ENCODE peak calls at places on chromosomes 5 and 9, in five cellular contexts. Y, R, H, D and G are unnamed samples.

GRCh38 chr9:137781906-137782585 is 95.5 kb upstream of the CACNA1B start:
- DNase-seq in Y (no peak), R (no peak), D (no peak), H (no peak), G (no peak)

GRCh38 chr9:77423841-77424240 is 224.3 kb downstream of the GNA14 start:
- DNase-seq in D (no peak), R (no peak), Y (no peak), H (no peak), G (no peak)

GRCh38 chr9:17480966-17481365 is 97.9 kb upstream of the SH3GL2 start:
- DNase-seq in D (no peak), H (no peak), Y (no peak), R (no peak), G (no peak)

GRCh38 chr9:97406620-97407177 is 5.2 kb upstream of the TDRD7 start:
- DNase-seq in D (no peak), R (no peak), H (no peak), Y (no peak), G (no peak)

GRCh38 chr9:134544388-134545212 is 97.0 kb upstream of the COL5A1 start:
- DNase-seq in R (no peak), D (no peak), H (no peak), Y (no peak), G (no peak)

GRCh38 chr5:168908207-168908606 is 329.0 kb upstream of the PANK3 start:
- DNase-seq in R (no peak), Y (no peak), H (no peak), D (no peak), G (no peak)

GRCh38 chr5:1492757-1493156 is 31.0 kb downstream of the LPCAT1 start:
- DNase-seq in D (no peak), H (no peak), R (no peak), Y (no peak), G (no peak)

GRCh38 chr5:144406463-144406862 is 235.8 kb downstream of the KCTD16 start:
- DNase-seq in H (no peak), Y (no peak), R (no peak), D (no peak), G (no peak)

GRCh38 chr9:4297795-4298254 is 2.0 kb downstream of the GLIS3 start:
- DNase-seq in R (peak), Y (no peak), H (no peak), D (peak), G (peak)

GRCh38 chr9:113477058-113477457 is 13.5 kb downstream of the RGS3 start:
- DNase-seq in D (no peak), H (no peak), Y (no peak), R (no peak), G (no peak)

GRCh38 chr9:92476962-92477361 is 5.3 kb downstream of the ASPN start:
- DNase-seq in D (no peak), Y (no peak), H (no peak), R (no peak), G (no peak)

GRCh38 chr5:149472399-149472798 is 78.8 kb downstream of the CSNK1A1 start:
- DNase-seq in H (no peak), R (no peak), D (no peak), Y (no peak), G (no peak)

GRCh38 chr5:149475777-149476176 is 75.5 kb downstream of the CSNK1A1 start:
- DNase-seq in Y (no peak), R (no peak), H (no peak), D (no peak), G (no peak)

GRCh38 chr5:149473441-149473840 is 77.8 kb downstream of the CSNK1A1 start:
- DNase-seq in D (no peak), Y (no peak), H (no peak), R (no peak), G (no peak)

GRCh38 chr5:149471406-149472183 is 79.6 kb downstream of the CSNK1A1 start:
- DNase-seq in D (no peak), R (no peak), H (no peak), Y (no peak), G (no peak)

GRCh38 chr5:149474198-149474597 is 77.0 kb downstream of the CSNK1A1 start:
- DNase-seq in R (no peak), Y (no peak), H (no peak), D (no peak), G (no peak)
- TF ChIP-seq CTCF in R (no peak), Y (no peak), H (no peak), D (no peak), G (no peak)

DNA sequence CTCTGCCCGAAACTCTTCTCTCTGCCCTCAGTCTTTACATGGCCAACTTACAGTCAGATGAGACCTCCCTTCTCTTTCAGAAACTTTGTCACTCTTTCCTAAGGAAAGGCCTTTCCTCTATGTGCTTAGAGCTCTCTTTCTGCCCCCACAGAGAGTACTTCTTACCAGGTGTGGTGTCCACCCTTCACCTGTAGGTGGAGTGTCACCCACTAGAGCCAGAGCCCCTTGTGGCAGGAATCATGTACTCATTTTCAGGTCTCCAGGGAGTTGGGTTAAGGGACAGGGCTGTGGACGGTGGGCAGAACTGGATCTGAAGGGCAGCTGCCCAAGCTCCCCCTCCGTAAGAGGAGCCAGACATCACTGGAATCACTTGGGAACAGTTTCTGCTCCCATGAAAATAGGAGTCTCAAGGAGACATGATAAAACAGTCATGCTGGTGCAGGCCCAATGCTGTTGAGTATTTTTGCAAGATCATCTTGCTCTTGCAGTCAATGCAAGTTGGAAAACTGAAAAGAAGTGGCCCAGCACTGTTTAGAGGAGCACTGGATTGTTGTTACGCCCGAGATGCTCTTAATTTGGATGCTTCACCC is 436.7 kb downstream of the ZSWIM6 start:
- DNase-seq in R (peak), D (peak), Y (no peak), H (no peak), G (peak)
- TF ChIP-seq CTCF in R (peak), D (peak), Y (peak), H (peak), G (peak)

GRCh38 chr9:35571113-35571512 is 33.9 kb upstream of the TESK1 start:
- DNase-seq in Y (no peak), D (no peak), R (no peak), H (no peak), G (no peak)

GRCh38 chr9:35569206-35569605 is 35.9 kb upstream of the TESK1 start:
- DNase-seq in H (no peak), D (no peak), R (no peak), Y (no peak), G (no peak)

GRCh38 chr9:35566417-35566816 is 38.6 kb upstream of the TESK1 start:
- DNase-seq in D (no peak), H (no peak), R (no peak), Y (no peak), G (no peak)

GRCh38 chr9:35570709-35571108 is 34.4 kb upstream of the TESK1 start:
- DNase-seq in R (no peak), D (no peak), H (no peak), Y (no peak), G (no peak)

GRCh38 chr9:35568196-35568595 is 36.9 kb upstream of the TESK1 start:
- DNase-seq in R (no peak), H (no peak), D (no peak), Y (no peak), G (no peak)
- TF ChIP-seq CTCF in R (no peak), H (no peak), D (no peak), Y (no peak), G (no peak)

GRCh38 chr5:6315580-6315979 is 62.8 kb downstream of the MED10 start:
- DNase-seq in Y (no peak), R (no peak), H (no peak), D (no peak), G (no peak)

GRCh38 chr5:6321078-6321477 is 57.3 kb downstream of the MED10 start:
- DNase-seq in H (no peak), R (no peak), D (no peak), Y (no peak), G (no peak)

GRCh38 chr5:6319116-6319515 is 59.2 kb downstream of the MED10 start:
- DNase-seq in H (no peak), D (no peak), R (no peak), Y (no peak), G (no peak)

GRCh38 chr5:6322163-6322713 is 56.1 kb downstream of the MED10 start:
- DNase-seq in R (no peak), D (no peak), H (no peak), Y (no peak), G (no peak)

GRCh38 chr5:6317133-6317532 is 61.2 kb downstream of the MED10 start:
- DNase-seq in Y (no peak), R (no peak), H (no peak), D (no peak), G (no peak)
- TF ChIP-seq CTCF in Y (no peak), R (no peak), H (no peak), D (no peak), G (no peak)

GRCh38 chr9:128703616-128704355 is 1.5 kb downstream of the PKN3 start:
- DNase-seq in R (no peak), H (no peak), Y (no peak), D (no peak), G (no peak)

GRCh38 chr9:128705051-128705965 is 3.0 kb downstream of the PKN3 start:
- DNase-seq in R (no peak), Y (no peak), H (no peak), D (no peak), G (no peak)

GRCh38 chr9:128704356-128704670 is 2.0 kb downstream of the PKN3 start:
- DNase-seq in D (no peak), R (no peak), H (no peak), Y (no peak), G (no peak)

GRCh38 chr9:128702949-128703615 is 779 bp downstream of the PKN3 start:
- DNase-seq in H (no peak), Y (no peak), R (peak), D (no peak), G (no peak)

GRCh38 chr9:128702445-128702948 is at the start of gene PKN3:
- DNase-seq in Y (no peak), R (peak), D (peak), H (no peak), G (peak)
- TF ChIP-seq CTCF in Y (peak), R (peak), D (peak), H (peak), G (peak)